ENCODE peak calls at places on chromosomes 1 and 21, in four cellular contexts. Z, K, H and R are unnamed samples.

GRCh38 chr1:244248426-244248825 is 197.3 kb downstream of the ZBTB18 start:
- DNase-seq in H (no peak), K (no peak), Z (no peak), R (no peak)

GRCh38 chr1:60637651-60638050 is 444.7 kb upstream of the NFIA start:
- DNase-seq in K (no peak), Z (no peak), H (no peak), R (no peak)

GRCh38 chr1:33586111-33586510 is 113.7 kb downstream of the ZSCAN20 start:
- DNase-seq in H (no peak), K (no peak), Z (no peak), R (peak)

GRCh38 chr1:234968470-234968869 is 160.2 kb downstream of the TOMM20 start:
- DNase-seq in Z (no peak), K (no peak), H (no peak), R (no peak)

GRCh38 chr21:42148097-42148496 is 70.8 kb upstream of the ABCG1 start:
- DNase-seq in K (no peak), Z (no peak), H (no peak), R (no peak)

GRCh38 chr1:246302671-246303317 is 204.3 kb downstream of the SMYD3 start:
- DNase-seq in H (no peak), Z (no peak), K (no peak), R (no peak)

GRCh38 chr1:13819637-13820036 is 119.6 kb downstream of the PRDM2 start:
- DNase-seq in Z (no peak), H (no peak), K (no peak), R (no peak)

GRCh38 chr1:22284236-22284635 is 141.3 kb upstream of the WNT4 start:
- DNase-seq in Z (no peak), K (peak), H (no peak), R (no peak)